ENCODE peak calls at places on chromosomes 16 and 17, in eight cellular contexts. S is HCT116; D is HL-60; H is frontal cortex; L is A172; E is activated CD4-positive, alpha-beta T cell treated with anti-CD3 and anti-CD28 coated beads for 24 hours; W is GM12865; X is GF-D8. M is an unnamed sample.

GRCh38 chr17:78226752-78227454 is 4.5 kb upstream of the TMEM235 start:
- DNase-seq in W (no peak), S (no peak), E (no peak), D (no peak), X (no peak), L (peak), H (no peak), M (no peak)

GRCh38 chr17:59627770-59628171 is 8.1 kb downstream of the CLTC start:
- DNase-seq in D (no peak), X (no peak), W (peak), S (no peak), L (no peak), H (no peak), E (no peak), M (no peak)

GRCh38 chr16:78684655-78685400 is 585.4 kb downstream of the WWOX start:
- DNase-seq in H (no peak), S (no peak), D (no peak), L (no peak), E (no peak), X (no peak), W (no peak), M (no peak)

GRCh38 chr17:3980381-3980975 is 16.2 kb upstream of the ATP2A3 start:
- DNase-seq in S (no peak), E (no peak), L (no peak), W (no peak), H (no peak), D (no peak), X (no peak), M (no peak)

GRCh38 chr17:304461-304860 is 48.1 kb downstream of the RPH3AL start:
- DNase-seq in L (no peak), H (no peak), W (no peak), D (no peak), E (no peak), X (no peak), S (no peak), M (no peak)

GRCh38 chr16:2030036-2030435 is 3.3 kb downstream of the NHERF2 start:
- DNase-seq in H (no peak), L (no peak), W (no peak), E (no peak), D (no peak), X (no peak), S (no peak), M (no peak)

GRCh38 chr16:31052131-31052530 is 18.8 kb downstream of the STX4 start:
- DNase-seq in S (peak), E (no peak), L (peak), H (no peak), X (no peak), D (no peak), W (no peak), M (peak)

GRCh38 chr16:21263640-21264211 is 14.4 kb downstream of the CRYM start:
- DNase-seq in S (no peak), E (no peak), W (peak), L (no peak), D (no peak), X (no peak), H (no peak), M (no peak)

M was measured in COLO829.